ENCODE peak calls at places on chromosomes 3 and 15, in ten cellular contexts. One of them, this sample, is unnamed.

GRCh38 chr3:6228958-6229683 is 631.8 kb upstream of the GRM7 start:
- DNase-seq in activated CD4-positive, CD25-positive, alpha-beta regulatory T cell: no peak
- DNase-seq in NCI-H2081: no peak
- DNase-seq in GM12865: peak; percentile 77
- DNase-seq in thoracic aorta: no peak
- DNase-seq in EH: no peak
- DNase-seq in myocyte: no peak
- DNase-seq in HuH-7: no peak
- DNase-seq in non-pigmented ciliary epithelial cell: no peak
- DNase-seq in NCI-H1105 treated with DMSO at 0.1 percent for 48 hours: no peak
- DNase-seq in this sample: no peak

GRCh38 chr3:14457999-14458398 is 55.6 kb downstream of the SLC6A6 start:
- DNase-seq in activated CD4-positive, CD25-positive, alpha-beta regulatory T cell: no peak
- DNase-seq in NCI-H2081: no peak
- DNase-seq in GM12865: no peak
- DNase-seq in thoracic aorta: no peak
- DNase-seq in EH: no peak
- DNase-seq in myocyte: no peak
- DNase-seq in HuH-7: no peak
- DNase-seq in non-pigmented ciliary epithelial cell: no peak
- DNase-seq in NCI-H1105 treated with DMSO at 0.1 percent for 48 hours: no peak
- DNase-seq in this sample: no peak

GRCh38 chr15:84023636-84024035 is 211.9 kb upstream of the GOLGA6L4 start:
- DNase-seq in activated CD4-positive, CD25-positive, alpha-beta regulatory T cell: no peak
- DNase-seq in NCI-H2081: peak; percentile 17
- DNase-seq in GM12865: peak; percentile 62
- DNase-seq in thoracic aorta: no peak
- DNase-seq in EH: peak; percentile 9
- DNase-seq in myocyte: peak; percentile 40
- DNase-seq in HuH-7: peak; percentile 27
- DNase-seq in non-pigmented ciliary epithelial cell: no peak
- DNase-seq in NCI-H1105 treated with DMSO at 0.1 percent for 48 hours: no peak
- DNase-seq in this sample: peak; percentile 63

GRCh38 chr15:43144512-43144911 is 11.1 kb downstream of the TMEM62 start:
- DNase-seq in activated CD4-positive, CD25-positive, alpha-beta regulatory T cell: no peak
- DNase-seq in NCI-H2081: no peak
- DNase-seq in GM12865: peak; percentile 19
- DNase-seq in thoracic aorta: no peak
- DNase-seq in EH: no peak
- DNase-seq in myocyte: no peak
- DNase-seq in HuH-7: no peak
- DNase-seq in non-pigmented ciliary epithelial cell: no peak
- DNase-seq in NCI-H1105 treated with DMSO at 0.1 percent for 48 hours: no peak
- DNase-seq in this sample: no peak

GRCh38 chr3:87206070-87206469 is 21.0 kb upstream of the CHMP2B start:
- DNase-seq in activated CD4-positive, CD25-positive, alpha-beta regulatory T cell: no peak
- DNase-seq in NCI-H2081: no peak
- DNase-seq in GM12865: no peak
- DNase-seq in thoracic aorta: no peak
- DNase-seq in EH: peak; percentile 94
- DNase-seq in myocyte: no peak
- DNase-seq in HuH-7: no peak
- DNase-seq in non-pigmented ciliary epithelial cell: peak; percentile 40
- DNase-seq in NCI-H1105 treated with DMSO at 0.1 percent for 48 hours: no peak
- DNase-seq in this sample: peak; percentile 79

GRCh38 chr15:39834256-39834655 is 51.6 kb upstream of the FSIP1 start:
- DNase-seq in activated CD4-positive, CD25-positive, alpha-beta regulatory T cell: no peak
- DNase-seq in NCI-H2081: no peak
- DNase-seq in GM12865: no peak
- DNase-seq in thoracic aorta: no peak
- DNase-seq in EH: peak; percentile 83
- DNase-seq in myocyte: no peak
- DNase-seq in HuH-7: no peak
- DNase-seq in non-pigmented ciliary epithelial cell: no peak
- DNase-seq in NCI-H1105 treated with DMSO at 0.1 percent for 48 hours: no peak
- DNase-seq in this sample: peak; percentile 39

GRCh38 chr3:15967577-15967976 is 169.8 kb upstream of the ANKRD28 start:
- DNase-seq in activated CD4-positive, CD25-positive, alpha-beta regulatory T cell: no peak
- DNase-seq in NCI-H2081: no peak
- DNase-seq in GM12865: no peak
- DNase-seq in thoracic aorta: no peak
- DNase-seq in EH: no peak
- DNase-seq in myocyte: no peak
- DNase-seq in HuH-7: no peak
- DNase-seq in non-pigmented ciliary epithelial cell: no peak
- DNase-seq in NCI-H1105 treated with DMSO at 0.1 percent for 48 hours: no peak
- DNase-seq in this sample: no peak

GRCh38 chr15:78130466-78131294 is 565 bp downstream of the CIB2 start:
- DNase-seq in activated CD4-positive, CD25-positive, alpha-beta regulatory T cell: no peak
- DNase-seq in NCI-H2081: no peak
- DNase-seq in GM12865: peak; percentile 67
- DNase-seq in thoracic aorta: no peak
- DNase-seq in EH: no peak
- DNase-seq in myocyte: no peak
- DNase-seq in HuH-7: no peak
- DNase-seq in non-pigmented ciliary epithelial cell: no peak
- DNase-seq in NCI-H1105 treated with DMSO at 0.1 percent for 48 hours: no peak
- DNase-seq in this sample: no peak

GRCh38 chr3:24128195-24129005 is 183.3 kb downstream of the NR1D2 start:
- DNase-seq in activated CD4-positive, CD25-positive, alpha-beta regulatory T cell: no peak
- DNase-seq in NCI-H2081: no peak
- DNase-seq in GM12865: no peak
- DNase-seq in thoracic aorta: no peak
- DNase-seq in EH: peak; percentile 78
- DNase-seq in myocyte: peak; percentile 59
- DNase-seq in HuH-7: no peak
- DNase-seq in non-pigmented ciliary epithelial cell: no peak
- DNase-seq in NCI-H1105 treated with DMSO at 0.1 percent for 48 hours: peak; percentile 64
- DNase-seq in this sample: peak; percentile 76

This sample was measured in choroid plexus epithelial cell.